ENCODE peak calls at places on chromosome 21, in seven cellular contexts. Z is astrocyte of the spinal cord, A is left kidney, F is Right ventricle myocardium superior, W is iris pigment epithelial cell, L is COR-L47, O is NCI-H226. Y is an unnamed sample.

GRCh38 chr21:26115899-26116298 is 54.7 kb downstream of the APP start:
- DNase-seq in Z (peak), A (no peak), F (no peak), W (peak), L (no peak), O (no peak), Y (no peak)

GRCh38 chr21:29379517-29380054 is 80.9 kb downstream of the BACH1 start:
- DNase-seq in Z (no peak), A (no peak), F (no peak), W (no peak), L (no peak), O (no peak), Y (no peak)

GRCh38 chr21:41419921-41420862 is 5.8 kb upstream of the MX1 start:
- DNase-seq in Z (peak), A (peak), F (peak), W (peak), L (peak), O (peak), Y (peak)

GRCh38 chr21:22585558-22585957 is 1587.3 kb downstream of the NCAM2 start:
- DNase-seq in Z (no peak), A (no peak), F (no peak), W (no peak), L (no peak), O (no peak), Y (no peak)

GRCh38 chr21:27581168-27581567 is 614.3 kb upstream of the ADAMTS5 start:
- DNase-seq in Z (peak), A (no peak), F (no peak), W (peak), L (no peak), O (peak), Y (no peak)

GRCh38 chr21:21688877-21689276 is 690.7 kb downstream of the NCAM2 start:
- DNase-seq in Z (peak), A (peak), F (no peak), W (peak), L (peak), O (peak), Y (no peak)

GRCh38 chr21:38229260-38229877 is 27.4 kb upstream of the KCNJ15 start:
- DNase-seq in Z (no peak), A (no peak), F (no peak), W (no peak), L (no peak), O (peak), Y (no peak)

GRCh38 chr21:38376235-38376634 is 119.4 kb downstream of the KCNJ15 start:
- DNase-seq in Z (no peak), A (no peak), F (peak), W (no peak), L (no peak), O (no peak), Y (no peak)

GRCh38 chr21:42397291-42398129 is 1.7 kb upstream of the TMPRSS3 start:
- DNase-seq in Z (no peak), A (no peak), F (no peak), W (no peak), L (no peak), O (no peak), Y (no peak)

GRCh38 chr21:36749935-36750578 is 51.1 kb downstream of the SIM2 start:
- DNase-seq in Z (peak), A (peak), F (no peak), W (peak), L (no peak), O (no peak), Y (no peak)

GRCh38 chr21:44920694-44921604 is at the start of gene ITGB2:
- DNase-seq in Z (no peak), A (peak), F (peak), W (no peak), L (no peak), O (no peak), Y (peak)

GRCh38 chr21:34865922-34866271 is 183.2 kb downstream of the RUNX1 start:
- DNase-seq in Z (no peak), A (no peak), F (no peak), W (no peak), L (no peak), O (no peak), Y (no peak)

GRCh38 chr21:46126321-46127238 is 28.7 kb downstream of the COL6A2 start:
- DNase-seq in Z (no peak), A (no peak), F (peak), W (no peak), L (no peak), O (no peak), Y (no peak)

GRCh38 chr21:42401164-42401563 is 2.5 kb upstream of the UBASH3A start:
- DNase-seq in Z (no peak), A (no peak), F (no peak), W (no peak), L (no peak), O (no peak), Y (no peak)

GRCh38 chr21:43657355-43658093 is 1.8 kb downstream of the HSF2BP start:
- DNase-seq in Z (no peak), A (no peak), F (no peak), W (no peak), L (no peak), O (no peak), Y (no peak)

GRCh38 chr21:37748351-37748750 is 167.9 kb downstream of the KCNJ6 start:
- DNase-seq in Z (no peak), A (no peak), F (no peak), W (peak), L (no peak), O (no peak), Y (no peak)

GRCh38 chr21:35107520-35107919 is 58.4 kb upstream of the RUNX1 start:
- DNase-seq in Z (no peak), A (no peak), F (no peak), W (no peak), L (no peak), O (no peak), Y (no peak)

GRCh38 chr21:19256934-19257660 is 853.5 kb upstream of the TMPRSS15 start:
- DNase-seq in Z (no peak), A (no peak), F (peak), W (no peak), L (no peak), O (no peak), Y (no peak)

GRCh38 chr21:23217597-23217996 is 2219.4 kb downstream of the NCAM2 start:
- DNase-seq in Z (peak), A (no peak), F (no peak), W (peak), L (no peak), O (no peak), Y (no peak)

GRCh38 chr21:42230636-42231035 is 11.7 kb downstream of the ABCG1 start:
- DNase-seq in Z (no peak), A (peak), F (no peak), W (no peak), L (no peak), O (no peak), Y (no peak)

GRCh38 chr21:31536138-31536537 is 123.4 kb upstream of the SOD1 start:
- DNase-seq in Z (no peak), A (no peak), F (no peak), W (no peak), L (no peak), O (no peak), Y (no peak)

GRCh38 chr21:28240586-28240985 is 752.1 kb downstream of the LTN1 start:
- DNase-seq in Z (no peak), A (no peak), F (no peak), W (peak), L (no peak), O (peak), Y (no peak)

GRCh38 chr21:28337319-28337718 is 655.4 kb downstream of the LTN1 start:
- DNase-seq in Z (peak), A (peak), F (no peak), W (peak), L (peak), O (peak), Y (no peak)

GRCh38 chr21:29825936-29826335 is 113.9 kb downstream of the GRIK1 start:
- DNase-seq in Z (no peak), A (no peak), F (no peak), W (no peak), L (no peak), O (no peak), Y (no peak)

GRCh38 chr21:20999567-21000169 is 1.5 kb downstream of the NCAM2 start:
- DNase-seq in Z (peak), A (peak), F (no peak), W (peak), L (peak), O (peak), Y (no peak)

GRCh38 chr21:34061983-34062382 is 11.4 kb upstream of the MRPS6 start:
- DNase-seq in Z (no peak), A (no peak), F (no peak), W (peak), L (no peak), O (no peak), Y (no peak)

GRCh38 chr21:39312112-39313041 is 1.1 kb downstream of the BRWD1 start:
- DNase-seq in Z (peak), A (peak), F (peak), W (peak), L (peak), O (peak), Y (peak)

GRCh38 chr21:22223385-22223784 is 1225.2 kb downstream of the NCAM2 start:
- DNase-seq in Z (no peak), A (peak), F (no peak), W (peak), L (no peak), O (peak), Y (no peak)

Y was measured in T-helper 22 cell.